ENCODE peak calls at places on chromosome 13, in seven cellular contexts. X is GM19239; L is activated T-helper 1 cell treated with anti-CD3 and anti-CD28 coated beads, Interleukin-2, amount 50 U/mL, for 16 hours; H is A549; P is LoVo; O is body of pancreas; K is AG20443. J is an unnamed sample.

GRCh38 chr13:75946746-75947397 is 310.7 kb downstream of the LMO7 start:
- DNase-seq in K (no peak), X (no peak), O (peak; percentile 3), L (no peak), H (no peak), P (no peak), J (no peak)

GRCh38 chr13:99648905-99649304 is 147.6 kb downstream of the TM9SF2 start:
- DNase-seq in P (no peak), O (no peak), L (no peak), H (no peak), K (no peak), X (no peak), J (no peak)

GRCh38 chr13:79141082-79141481 is 265.0 kb downstream of the RBM26 start:
- DNase-seq in K (no peak), O (no peak), L (no peak), P (no peak), X (no peak), H (no peak), J (no peak)

GRCh38 chr13:23753523-23753922 is 135.7 kb downstream of the MIPEP start:
- DNase-seq in P (peak; percentile 37), O (peak; percentile 14), H (no peak), L (no peak), K (no peak), X (no peak), J (no peak)

GRCh38 chr13:112134150-112135075 is 67.5 kb downstream of the SOX1 start:
- DNase-seq in K (no peak), X (no peak), L (no peak), P (no peak), H (no peak), O (no peak), J (no peak)

GRCh38 chr13:98581971-98582702 is 5.2 kb upstream of the STK24 start:
- DNase-seq in X (no peak), H (no peak), P (no peak), O (no peak), L (no peak), K (peak; percentile 62), J (peak; percentile 37)

GRCh38 chr13:114062754-114063153 is 69.7 kb downstream of the RASA3 start:
- DNase-seq in L (no peak), H (no peak), X (no peak), P (no peak), K (peak; percentile 25), O (no peak), J (no peak)

GRCh38 chr13:75194717-75195116 is 287.3 kb downstream of the TBC1D4 start:
- DNase-seq in P (no peak), K (no peak), O (no peak), L (no peak), H (no peak), X (no peak), J (no peak)

GRCh38 chr13:29664591-29664990 is 69.1 kb upstream of the SLC7A1 start:
- DNase-seq in X (no peak), O (no peak), P (no peak), K (no peak), H (no peak), L (no peak), J (no peak)

GRCh38 chr13:113963376-113963775 is 10.5 kb downstream of the C13orf46 start:
- DNase-seq in L (no peak), H (no peak), K (no peak), O (no peak), X (no peak), P (no peak), J (no peak)

GRCh38 chr13:107642841-107643240 is 572.5 kb downstream of the LIG4 start:
- DNase-seq in X (no peak), K (no peak), H (no peak), O (no peak), P (no peak), L (no peak), J (peak; percentile 3)